ENCODE peak calls at places on chromosomes 13 and 19, in four cellular contexts. D is breast epithelium, J is Peyer's patch, A is pancreas. W is an unnamed sample.

GRCh38 chr13:47337781-47338507 is 441.1 kb upstream of the HTR2A start:
- DNase-seq in D (no peak), J (no peak), A (no peak), W (no peak)

GRCh38 chr13:66265446-66265845 is 964.7 kb downstream of the PCDH9 start:
- DNase-seq in D (no peak), J (no peak), A (no peak), W (no peak)

GRCh38 chr13:20405691-20406090 is 120.0 kb downstream of the CRYL1 start:
- DNase-seq in D (no peak), J (no peak), A (no peak), W (no peak)

GRCh38 chr19:6073858-6074708 is 36.2 kb downstream of the RFX2 start:
- DNase-seq in D (peak; percentile 12), J (no peak), A (no peak), W (no peak)

GRCh38 chr13:101698400-101698799 is 245.9 kb downstream of the ITGBL1 start:
- DNase-seq in D (no peak), J (no peak), A (no peak), W (no peak)

GRCh38 chr19:54462713-54463530 is 656 bp downstream of the LENG9 start:
- DNase-seq in D (peak; percentile 54), J (peak; percentile 70), A (peak; percentile 77), W (peak; percentile 84)

GRCh38 chr13:24270639-24271131 is 38.7 kb upstream of the C1QTNF9 start:
- DNase-seq in D (no peak), J (peak; percentile 71), A (peak; percentile 67), W (peak; percentile 74)

GRCh38 chr19:35110974-35111373 is 4.6 kb upstream of the FXYD3 start:
- DNase-seq in D (no peak), J (no peak), A (no peak), W (no peak)

GRCh38 chr13:34030782-34031181 is 212.8 kb downstream of the RFC3 start:
- DNase-seq in D (no peak), J (no peak), A (no peak), W (no peak)

GRCh38 chr19:20238025-20238623 is 71.1 kb downstream of the ZNF486 start:
- DNase-seq in D (peak; percentile 92), J (peak; percentile 95), A (peak; percentile 89), W (peak; percentile 11)

GRCh38 chr19:32817252-32817912 is 52.2 kb downstream of the SLC7A9 start:
- DNase-seq in D (no peak), J (no peak), A (no peak), W (no peak)

GRCh38 chr13:81171065-81171647 is 830.2 kb upstream of the SPRY2 start:
- DNase-seq in D (no peak), J (no peak), A (no peak), W (peak; percentile 44)

GRCh38 chr13:19156013-19156825 is 25.4 kb downstream of the TUBA3C start:
- DNase-seq in D (no peak), J (no peak), A (no peak), W (no peak)

GRCh38 chr19:14507704-14508246 is 10.4 kb downstream of the DNAJB1 start:
- DNase-seq in D (no peak), J (no peak), A (no peak), W (no peak)

GRCh38 chr19:14514215-14514871 is 3.9 kb downstream of the DNAJB1 start:
- DNase-seq in D (no peak), J (no peak), A (no peak), W (no peak)

GRCh38 chr19:14509382-14509781 is 8.8 kb downstream of the DNAJB1 start:
- DNase-seq in D (no peak), J (no peak), A (no peak), W (no peak)

GRCh38 chr19:14512420-14512961 is 5.7 kb downstream of the DNAJB1 start:
- DNase-seq in D (no peak), J (no peak), A (no peak), W (no peak)

DNA sequence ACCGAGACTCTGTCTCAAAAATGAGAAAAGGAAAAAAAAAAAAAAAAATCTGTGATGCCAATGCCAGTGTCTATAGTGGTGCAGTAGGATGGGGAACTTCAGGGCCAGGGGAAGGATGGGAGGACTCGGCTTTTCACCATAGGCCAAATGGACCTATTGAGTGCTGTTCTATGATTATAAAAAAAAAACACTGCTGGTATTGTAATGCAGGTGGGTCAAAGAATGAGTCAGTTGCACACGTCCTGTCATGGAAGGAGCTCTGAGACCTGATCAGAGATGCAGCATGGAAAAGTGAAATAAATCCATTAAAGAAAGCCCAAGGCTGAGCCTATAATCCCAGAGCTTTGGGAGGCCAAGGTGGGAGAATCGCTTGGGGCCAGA is 7.0 kb downstream of the DNAJB1 start:
- DNase-seq in D (no peak), J (no peak), A (no peak), W (no peak)
- H3K4me3 ChIP-seq in D (no peak overlapping the region), J (no peak overlapping the region), A (no peak overlapping the region), W (no peak overlapping the region)

GRCh38 chr13:41012536-41012935 is 6.6 kb downstream of the ELF1 start:
- DNase-seq in D (no peak), J (no peak), A (no peak), W (no peak)
- TF ChIP-seq CTCF in D (no peak), J (no peak), A (no peak), W (no peak)

GRCh38 chr19:13006431-13007281 is 11.4 kb downstream of the NFIX start:
- DNase-seq in D (no peak), J (no peak), A (no peak), W (no peak)

GRCh38 chr19:13010038-13010991 is 15.0 kb downstream of the NFIX start:
- DNase-seq in D (no peak), J (no peak), A (no peak), W (no peak)

GRCh38 chr19:13007292-13008045 is 12.2 kb downstream of the NFIX start:
- DNase-seq in D (peak; percentile 88), J (no peak), A (peak; percentile 53), W (no peak)

GRCh38 chr19:13010992-13011652 is 15.8 kb downstream of the NFIX start:
- DNase-seq in D (no peak), J (no peak), A (no peak), W (no peak)

DNA sequence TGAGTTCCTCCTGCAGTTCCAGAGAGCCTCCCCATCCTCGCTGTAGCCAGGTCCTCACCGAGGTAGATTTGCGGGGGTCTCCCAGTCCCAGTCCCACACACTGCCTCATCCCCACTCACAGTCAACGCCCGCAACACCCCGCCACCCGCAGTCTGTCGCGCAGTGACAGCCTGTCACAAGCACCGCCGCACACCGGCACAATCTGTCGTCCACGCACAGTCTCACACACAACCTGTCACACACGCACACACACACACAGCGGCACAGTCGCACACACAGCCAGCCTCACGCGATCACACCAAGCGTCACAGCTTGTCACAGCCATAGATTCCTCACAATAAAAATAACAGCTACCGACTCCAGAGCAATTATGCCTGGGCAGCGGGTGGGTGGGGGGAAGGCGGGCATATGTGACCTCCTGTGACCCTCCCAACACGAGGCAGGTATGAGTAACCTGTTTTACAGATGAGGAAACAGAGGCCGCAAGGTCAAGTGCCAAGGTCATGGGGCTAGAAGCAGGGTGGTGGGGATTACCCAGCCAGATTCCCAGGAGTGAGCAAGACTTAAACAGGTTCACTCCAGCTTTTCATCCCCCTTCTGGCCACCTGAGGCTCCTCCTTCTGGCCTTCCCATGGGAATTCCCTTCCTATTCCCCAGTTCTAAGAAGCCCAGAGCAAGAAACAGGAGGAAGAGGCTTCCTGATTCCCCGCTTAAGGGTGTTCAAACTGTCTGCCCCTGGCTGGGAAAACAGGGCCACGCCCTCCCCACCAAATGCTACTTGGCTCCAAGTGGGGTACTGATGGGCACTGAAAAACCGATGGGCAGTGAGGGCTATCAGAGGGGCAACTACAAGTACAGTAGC is 13.9 kb downstream of the NFIX start:
- DNase-seq in D (no peak), J (no peak), A (no peak), W (no peak)
- H3K27ac ChIP-seq in D (peak overlapping the region; percentile 95), J (peak overlapping the region; percentile 64), A (no peak overlapping the region), W (no peak overlapping the region)

GRCh38 chr19:42114412-42114811 is 17.8 kb downstream of the POU2F2 start:
- DNase-seq in D (no peak), J (peak; percentile 92), A (peak; percentile 69), W (no peak)
- H3K4me3 ChIP-seq in D (no peak overlapping the region), J (no peak overlapping the region), A (no peak overlapping the region), W (no peak overlapping the region)

DNA sequence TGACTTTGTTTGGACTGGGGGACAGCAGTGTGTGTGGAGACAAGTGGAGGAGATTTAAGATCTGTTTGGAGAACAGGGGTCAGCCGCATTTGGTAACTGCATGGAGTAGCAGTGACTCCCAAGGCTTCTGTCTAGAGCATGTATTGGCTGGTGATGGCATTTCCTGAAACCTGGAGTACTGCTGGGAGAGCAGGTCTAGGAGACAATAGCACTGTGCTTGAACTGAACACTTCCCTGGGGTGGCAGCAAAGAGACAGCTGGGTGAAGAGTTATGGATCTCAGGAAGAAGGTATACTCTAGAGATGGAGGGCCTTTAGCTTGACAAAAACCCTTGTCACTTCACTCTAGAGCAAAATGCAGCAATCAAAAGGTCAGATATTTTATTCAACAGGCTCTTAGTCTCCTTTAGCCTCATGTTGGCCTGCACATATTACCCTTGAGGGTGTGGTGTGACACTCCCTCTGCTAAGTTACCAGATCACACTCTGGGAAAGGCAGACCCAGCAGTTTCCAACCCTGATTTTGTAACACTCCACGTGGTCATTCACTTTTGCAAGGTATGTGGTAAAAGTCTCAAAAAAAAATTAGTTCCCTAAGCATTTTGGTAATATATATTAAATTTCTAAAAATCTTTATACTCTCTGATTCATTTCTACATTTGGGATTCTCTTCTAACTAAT is 70.2 kb downstream of the DHRS12 start:
- DNase-seq in D (no peak), J (no peak), A (no peak), W (peak; percentile 63)
- TF ChIP-seq CTCF in D (no peak), J (no peak), A (no peak), W (no peak)

GRCh38 chr19:39968789-39969188 is 2.2 kb upstream of the PSMC4 start:
- DNase-seq in D (no peak), J (no peak), A (no peak), W (no peak)
- H3K27ac ChIP-seq in D (no peak overlapping the region), J (no peak overlapping the region), A (no peak overlapping the region), W (peak overlapping the region; percentile 95)

GRCh38 chr13:59064042-59064441 is 1099.7 kb downstream of the DIAPH3 start:
- DNase-seq in D (no peak), J (no peak), A (no peak), W (no peak)

GRCh38 chr13:59061621-59062020 is 1102.1 kb downstream of the DIAPH3 start:
- DNase-seq in D (no peak), J (no peak), A (no peak), W (no peak)
- H3K4me3 ChIP-seq in D (no peak overlapping the region), J (no peak overlapping the region), A (no peak overlapping the region), W (no peak overlapping the region)

DNA sequence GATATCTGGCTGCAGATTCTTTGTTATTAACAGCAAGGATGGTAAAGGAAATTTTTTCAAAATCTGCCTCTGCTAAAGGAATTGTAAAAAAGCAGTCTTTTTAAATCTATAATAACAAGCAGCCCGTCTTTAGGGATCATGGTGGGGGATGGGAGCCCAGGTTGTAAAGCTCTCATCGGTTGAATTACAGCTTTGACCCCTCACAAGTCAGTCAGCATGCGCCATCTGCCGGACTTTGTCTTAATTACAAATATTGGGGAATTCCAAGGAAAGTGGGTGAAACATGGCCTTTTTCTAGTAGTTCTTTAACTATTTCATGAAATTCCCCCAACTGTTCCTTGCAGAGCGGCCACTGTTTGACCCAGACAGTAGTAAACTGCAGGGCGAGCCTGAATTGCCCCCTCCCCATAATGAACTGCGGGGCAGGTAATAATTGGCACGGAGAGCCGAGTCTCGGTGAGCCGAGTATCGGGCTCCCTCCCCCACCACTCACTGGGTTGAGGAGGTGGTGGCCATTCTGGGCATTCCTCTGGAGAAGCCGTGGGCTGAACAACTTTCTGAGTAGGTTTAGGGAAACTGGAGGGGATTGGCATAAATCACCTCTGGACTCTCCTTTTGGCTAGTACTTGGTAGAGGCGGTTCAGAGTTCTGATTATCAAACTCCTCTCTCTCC is 11.6 kb downstream of the ZNF578 start:
- DNase-seq in D (no peak), J (no peak), A (no peak), W (peak; percentile 7)
- TF ChIP-seq CTCF in D (no peak), J (no peak), A (no peak), W (peak; percentile 37)

W was measured in A673.